ENCODE peak calls at places on chromosomes 2 and 18, in eight cellular contexts. C is transverse colon, P is stomach, Q is spleen, J is GM12878, V is upper lobe of left lung, N is HCT116, E is HepG2. G is an unnamed sample.

GRCh38 chr2:42385225-42385624 is 24.2 kb upstream of the COX7A2L start:
- DNase-seq in E (peak), P (no peak), J (no peak), V (no peak), N (no peak), C (peak), Q (no peak), G (no peak)

GRCh38 chr2:156110890-156111289 is 221.6 kb downstream of the NR4A2 start:
- DNase-seq in J (no peak), N (peak), C (peak), Q (no peak), E (peak), P (peak), V (no peak), G (no peak)

GRCh38 chr2:28586864-28587263 is 91.0 kb downstream of the PLB1 start:
- DNase-seq in C (no peak), V (no peak), N (no peak), Q (no peak), P (no peak), E (no peak), J (no peak), G (no peak)

GRCh38 chr2:235116885-235117492 is 165.2 kb downstream of the SH3BP4 start:
- DNase-seq in C (no peak), J (no peak), Q (no peak), V (no peak), P (no peak), N (peak), E (peak), G (no peak)

GRCh38 chr18:58993260-58993659 is 128.6 kb downstream of the ZNF532 start:
- DNase-seq in C (no peak), V (no peak), P (no peak), J (no peak), E (no peak), N (no peak), Q (no peak), G (no peak)

GRCh38 chr2:19356545-19357382 is 1.7 kb downstream of the OSR1 start:
- DNase-seq in Q (no peak), V (no peak), J (no peak), P (no peak), E (no peak), N (no peak), C (no peak), G (no peak)

GRCh38 chr2:168436840-168437239 is 19.2 kb upstream of the CERS6 start:
- DNase-seq in C (no peak), Q (no peak), N (no peak), P (no peak), V (no peak), J (no peak), E (no peak), G (no peak)

GRCh38 chr2:148508878-148509702 is 135.5 kb upstream of the EPC2 start:
- DNase-seq in V (peak), P (peak), C (peak), N (peak), Q (peak), E (peak), J (peak), G (peak)

GRCh38 chr2:108348816-108349570 is 28.8 kb upstream of the SULT1C4 start:
- DNase-seq in Q (no peak), C (no peak), V (no peak), P (no peak), N (no peak), J (no peak), E (no peak), G (no peak)

GRCh38 chr2:46187112-46187618 is 110.0 kb upstream of the EPAS1 start:
- DNase-seq in P (peak), E (peak), N (no peak), J (peak), V (peak), Q (no peak), C (peak), G (peak)

GRCh38 chr2:151922845-151923666 is 94.8 kb upstream of the ARL5A start:
- DNase-seq in J (no peak), V (peak), P (peak), E (peak), Q (peak), N (no peak), C (peak), G (no peak)

GRCh38 chr2:79977782-79978181 is 326.8 kb downstream of the LRRTM1 start:
- DNase-seq in V (no peak), E (no peak), P (no peak), J (no peak), N (no peak), Q (no peak), C (no peak), G (no peak)

GRCh38 chr2:161992526-161992925 is 81.5 kb downstream of the DPP4 start:
- DNase-seq in V (no peak), E (no peak), N (no peak), C (no peak), J (peak), P (no peak), Q (no peak), G (no peak)

GRCh38 chr18:79275992-79276391 is 119.7 kb upstream of the NFATC1 start:
- DNase-seq in C (no peak), P (no peak), J (peak), E (no peak), V (no peak), N (no peak), Q (no peak), G (no peak)

GRCh38 chr2:218046234-218046633 is 22.8 kb upstream of the RUFY4 start:
- DNase-seq in N (no peak), C (no peak), E (no peak), P (no peak), J (peak), V (no peak), Q (no peak), G (no peak)

GRCh38 chr2:70133521-70134348 is 46.5 kb downstream of the PCBP1 start:
- DNase-seq in E (no peak), V (no peak), C (no peak), N (no peak), J (no peak), Q (peak), P (no peak), G (no peak)

GRCh38 chr2:18311413-18311812 is 249.0 kb downstream of the RDH14 start:
- DNase-seq in Q (no peak), E (peak), N (no peak), J (no peak), C (no peak), V (no peak), P (no peak), G (no peak)

GRCh38 chr2:38661306-38661705 is 4.6 kb upstream of the GALM start:
- DNase-seq in Q (no peak), J (no peak), C (no peak), E (no peak), V (no peak), N (no peak), P (no peak), G (no peak)

GRCh38 chr18:43049021-43049420 is 66.5 kb downstream of the RIT2 start:
- DNase-seq in E (no peak), P (no peak), N (no peak), V (no peak), C (no peak), J (no peak), Q (no peak), G (no peak)

GRCh38 chr2:86064006-86064405 is 41.7 kb downstream of the POLR1A start:
- DNase-seq in N (no peak), Q (no peak), V (no peak), J (no peak), C (no peak), E (no peak), P (no peak), G (no peak)

GRCh38 chr2:102335871-102336366 is 19.7 kb upstream of the IL18R1 start:
- DNase-seq in P (no peak), C (no peak), N (no peak), Q (no peak), J (no peak), E (no peak), V (no peak), G (no peak)

GRCh38 chr18:68734311-68734710 is 19.4 kb upstream of the TMX3 start:
- DNase-seq in C (no peak), Q (no peak), J (no peak), E (no peak), V (no peak), P (no peak), N (no peak), G (no peak)

GRCh38 chr2:152569186-152569585 is 148.1 kb downstream of the PRPF40A start:
- DNase-seq in Q (no peak), P (no peak), V (no peak), E (no peak), C (no peak), N (no peak), J (no peak), G (no peak)

GRCh38 chr2:45009303-45009927 is at the start of gene SIX2:
- DNase-seq in N (peak), J (no peak), E (peak), V (peak), P (peak), C (peak), Q (no peak), G (no peak)

GRCh38 chr2:233453111-233453915 is 99.0 kb downstream of the DGKD start:
- DNase-seq in J (no peak), E (no peak), P (no peak), V (no peak), Q (peak), N (no peak), C (no peak), G (no peak)

GRCh38 chr2:35501076-35501475 is 854.5 kb upstream of the CRIM1 start:
- DNase-seq in V (no peak), N (no peak), C (no peak), E (no peak), J (no peak), Q (no peak), P (no peak), G (no peak)

GRCh38 chr2:62455957-62456692 is 49.9 kb downstream of the TMEM17 start:
- DNase-seq in E (no peak), N (no peak), C (no peak), P (no peak), V (no peak), J (no peak), Q (no peak), G (no peak)

DNA sequence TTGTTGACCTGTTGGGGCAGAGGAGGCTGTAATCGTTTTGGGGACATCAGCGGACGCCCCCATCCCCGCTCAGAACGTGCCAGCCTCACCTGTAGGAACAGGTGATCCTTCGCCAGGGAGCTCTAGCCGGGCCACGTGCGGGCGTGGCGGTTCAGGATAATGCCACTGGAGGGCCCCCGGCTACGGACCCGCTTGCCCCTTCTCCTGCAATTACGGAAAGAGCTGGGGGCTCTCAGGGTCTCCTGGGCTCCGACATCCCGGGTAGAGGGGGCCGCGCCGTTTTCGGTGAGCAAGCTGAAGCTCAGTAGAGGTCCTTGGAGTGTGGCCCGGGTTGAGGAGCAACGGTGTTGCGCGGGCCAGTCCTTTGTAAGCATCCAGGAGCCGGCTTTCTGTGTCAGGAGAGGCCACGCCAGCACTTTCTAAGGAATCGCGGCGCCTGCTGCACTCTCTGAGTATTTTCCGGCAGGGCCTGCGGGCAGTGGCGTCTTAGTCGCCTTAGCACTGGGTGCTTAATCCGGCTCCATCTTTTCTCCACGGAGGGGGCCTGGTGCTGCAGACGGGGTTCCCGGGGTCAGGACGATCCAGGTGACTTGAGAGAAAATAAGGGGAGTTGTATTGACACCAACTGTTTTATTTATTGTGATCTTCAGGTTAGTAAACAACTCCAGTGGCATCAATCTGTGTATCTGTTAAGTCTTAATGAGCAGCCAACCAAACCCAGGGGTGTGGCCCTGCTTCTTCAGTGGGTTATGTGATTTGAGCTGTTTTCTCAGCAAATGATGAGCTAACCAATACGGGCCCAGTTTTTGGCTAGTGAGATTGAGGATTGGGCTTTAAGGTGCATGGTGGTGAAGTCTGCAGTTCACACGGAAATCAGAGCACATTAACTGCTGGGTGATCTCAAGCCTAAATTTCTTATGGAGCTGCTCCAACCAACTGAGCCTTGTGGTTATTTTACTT is 1.9 kb downstream of the MTCL1 start:
- DNase-seq in V (no peak), Q (peak), E (no peak), J (no peak), C (no peak), P (peak), N (no peak), G (peak)
- TF ChIP-seq POLR2AphosphoS5 in V (no peak), Q (no peak), E (no peak), J (no peak), C (peak), P (no peak), N (no peak), G (no peak)

DNA sequence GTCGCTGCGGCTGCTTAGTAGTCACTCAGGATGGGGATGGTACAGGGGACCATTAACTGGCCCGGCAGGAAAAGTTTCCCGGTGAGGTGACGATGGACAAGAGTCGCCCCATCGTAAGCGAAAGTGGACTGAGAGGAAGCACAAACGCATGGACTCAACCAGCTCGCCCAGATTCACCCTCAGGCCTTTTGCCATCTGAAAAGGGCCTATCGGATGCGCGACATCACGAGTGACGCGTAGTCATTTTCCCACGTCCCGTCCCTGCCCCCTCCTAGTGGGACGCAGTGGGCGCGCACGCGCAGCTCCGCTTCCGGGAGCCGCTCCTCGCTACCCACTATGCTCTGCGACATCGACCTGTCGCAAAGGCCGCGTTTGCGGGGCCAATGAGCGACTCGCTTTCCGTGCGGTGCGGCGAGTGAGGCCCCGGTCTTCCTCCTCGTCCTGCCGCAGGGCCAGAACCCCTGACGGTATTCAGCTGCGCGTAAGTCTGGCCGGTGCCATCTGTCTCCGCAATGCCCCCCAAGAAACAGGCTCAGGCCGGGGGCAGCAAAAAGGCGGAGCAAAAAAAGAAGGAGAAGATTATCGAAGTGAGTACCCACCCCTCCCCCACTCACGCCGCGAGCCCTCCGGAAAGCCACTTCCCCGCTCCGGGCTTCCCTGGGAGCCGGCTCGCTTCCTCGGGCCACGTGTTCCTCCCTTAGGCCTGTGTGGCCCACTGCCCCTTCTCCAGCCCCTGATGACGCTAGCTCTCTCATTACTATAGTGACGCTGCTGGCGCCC is at the start of gene ZC3H15:
- DNase-seq in P (peak), N (peak), C (peak), J (peak), V (peak), E (peak), Q (peak), G (peak)
- TF ChIP-seq POLR2A in P (no peak), N (peak), C (peak), J (peak), V (peak), E (peak), Q (no peak), G (peak)

GRCh38 chr2:236282406-236282805 is 18.2 kb upstream of the ASB18 start:
- DNase-seq in C (no peak), V (no peak), N (no peak), E (no peak), P (no peak), Q (no peak), J (no peak), G (no peak)

GRCh38 chr2:236286866-236287545 is 22.8 kb upstream of the ASB18 start:
- DNase-seq in V (no peak), Q (no peak), P (no peak), J (no peak), C (no peak), E (no peak), N (no peak), G (no peak)

GRCh38 chr2:236284208-236284607 is 20.0 kb upstream of the ASB18 start:
- DNase-seq in P (no peak), J (no peak), N (no peak), V (no peak), Q (no peak), E (no peak), C (no peak), G (no peak)

DNA sequence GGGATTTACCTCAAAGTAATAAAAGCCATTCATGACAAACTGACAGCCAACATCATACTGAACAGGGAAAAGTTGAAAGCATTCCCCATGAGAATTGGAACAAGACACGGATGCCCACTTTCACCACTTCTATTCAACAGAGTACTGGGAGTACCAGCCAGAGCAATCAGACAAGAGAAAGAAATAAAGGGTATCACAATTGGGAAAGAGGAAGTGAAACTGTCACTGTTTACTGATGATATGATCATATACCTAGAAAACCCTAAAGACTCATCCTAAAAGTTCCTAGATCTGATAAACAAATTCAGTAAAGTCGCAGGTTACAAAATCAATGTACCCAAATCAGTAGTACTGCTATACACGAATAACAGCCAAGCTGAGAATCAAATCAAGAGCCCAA is 17.2 kb upstream of the ASB18 start:
- DNase-seq in V (no peak), P (no peak), E (no peak), J (no peak), N (no peak), Q (no peak), C (no peak), G (no peak)
- TF ChIP-seq POLR2AphosphoS5 in V (no peak), P (no peak), E (no peak), J (no peak), N (no peak), Q (no peak), C (no peak), G (no peak)

GRCh38 chr18:63421514-63421913 is 762 bp downstream of the VPS4B start:
- DNase-seq in Q (no peak), J (no peak), N (no peak), C (no peak), P (no peak), E (no peak), V (no peak), G (no peak)

GRCh38 chr18:63427566-63427965 is 5.3 kb upstream of the VPS4B start:
- DNase-seq in J (no peak), V (no peak), C (peak), N (peak), Q (no peak), P (no peak), E (no peak), G (no peak)

GRCh38 chr18:63422862-63423304 is 607 bp upstream of the VPS4B start:
- DNase-seq in C (no peak), N (peak), Q (peak), P (no peak), V (peak), E (no peak), J (no peak), G (no peak)

GRCh38 chr18:63422087-63422861 is at the start of gene VPS4B:
- DNase-seq in N (peak), J (peak), V (peak), P (peak), E (peak), Q (peak), C (peak), G (peak)
- TF ChIP-seq POLR2A in N (peak), J (peak), V (peak), P (no peak), E (peak), Q (peak), C (peak), G (peak)

DNA sequence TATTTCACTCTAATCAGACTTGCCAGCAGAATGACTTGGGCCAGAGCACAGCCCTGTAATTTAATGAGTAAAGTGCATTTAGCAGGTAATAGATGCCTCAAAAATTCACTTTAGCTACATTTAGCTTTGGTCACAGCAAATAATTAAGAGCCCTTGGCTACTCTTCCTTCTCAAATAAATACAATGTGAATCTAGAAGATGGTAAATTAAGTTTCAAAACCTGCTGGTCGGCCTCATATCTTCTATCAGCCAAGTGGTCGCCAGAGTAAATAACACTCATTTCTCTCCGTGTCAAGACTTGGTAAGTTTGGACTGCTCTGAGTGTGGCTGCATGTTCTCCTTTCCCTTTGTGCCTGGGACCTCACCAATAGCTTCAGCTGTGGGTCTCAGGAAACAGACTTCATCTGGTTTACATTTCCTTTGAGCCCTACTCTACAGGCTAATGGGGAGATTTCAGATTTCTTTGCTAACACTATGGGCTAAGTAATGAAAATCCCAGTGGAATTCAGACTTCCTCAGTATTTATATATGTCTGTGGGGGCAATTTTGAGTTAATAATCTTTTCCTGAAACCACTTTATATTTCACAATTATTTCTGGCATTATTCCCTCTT is 375.8 kb downstream of the RBM43 start:
- DNase-seq in J (no peak), N (no peak), P (no peak), C (no peak), E (no peak), V (no peak), Q (no peak), G (no peak)
- TF ChIP-seq POLR2AphosphoS5 in J (no peak), N (no peak), P (no peak), C (no peak), E (no peak), V (no peak), Q (no peak), G (no peak)

GRCh38 chr2:175855794-175856453 is 146.1 kb downstream of the LNPK start:
- DNase-seq in P (no peak), V (peak), E (no peak), J (no peak), N (peak), Q (no peak), C (peak), G (no peak)
- TF ChIP-seq POLR2A in P (no peak), V (no peak), E (no peak), J (no peak), N (no peak), Q (no peak), C (no peak), G (no peak)

GRCh38 chr18:3305354-3305762 is 43.4 kb downstream of the MYL12B start:
- DNase-seq in C (no peak), J (no peak), N (no peak), E (no peak), V (no peak), P (no peak), Q (no peak), G (no peak)
- TF ChIP-seq POLR2AphosphoS5 in C (no peak), J (no peak), N (no peak), E (no peak), V (no peak), P (no peak), Q (no peak), G (no peak)

G was measured in GM12892.